ENCODE peak calls at places on chromosome 3, in four cellular contexts. Y is transverse colon; O is stimulated activated CD8-positive, alpha-beta memory T cell treated with anti-CD3 and anti-CD28 coated beads, Interleukin-15, amount 100 ng/mL, for 4 hours; J is NCI-H1436. M is an unnamed sample.

GRCh38 chr3:13217736-13218540 is 144.7 kb upstream of the IQSEC1 start:
- DNase-seq in Y (no peak), O (no peak), J (no peak), M (no peak)

GRCh38 chr3:72520690-72521308 is 327.4 kb downstream of the SHQ1 start:
- DNase-seq in Y (no peak), O (no peak), J (no peak), M (no peak)

GRCh38 chr3:2839886-2840285 is 270.3 kb downstream of the IL5RA start:
- DNase-seq in Y (no peak), O (no peak), J (no peak), M (no peak)

GRCh38 chr3:120858501-120858900 is 49.5 kb upstream of the STXBP5L start:
- DNase-seq in Y (no peak), O (no peak), J (no peak), M (no peak)

GRCh38 chr3:12954891-12955650 is 113.7 kb upstream of the RPL32 start:
- DNase-seq in Y (peak), O (no peak), J (peak), M (no peak)

GRCh38 chr3:8854656-8855055 is 85.2 kb upstream of the OXTR start:
- DNase-seq in Y (no peak), O (no peak), J (no peak), M (no peak)

GRCh38 chr3:113193298-113193697 is 18.1 kb upstream of the BOC start:
- DNase-seq in Y (no peak), O (no peak), J (no peak), M (no peak)

GRCh38 chr3:25863560-25863959 is 73.7 kb downstream of the OXSM start:
- DNase-seq in Y (no peak), O (no peak), J (no peak), M (no peak)

GRCh38 chr3:121722346-121722745 is 27.2 kb downstream of the GOLGB1 start:
- DNase-seq in Y (no peak), O (no peak), J (no peak), M (no peak)

GRCh38 chr3:13135811-13136321 is 62.6 kb upstream of the IQSEC1 start:
- DNase-seq in Y (no peak), O (no peak), J (no peak), M (no peak)

GRCh38 chr3:134640872-134641470 is 9.9 kb downstream of the KY start:
- DNase-seq in Y (no peak), O (no peak), J (peak), M (no peak)

GRCh38 chr3:148433665-148434064 is 264.0 kb upstream of the AGTR1 start:
- DNase-seq in Y (no peak), O (no peak), J (no peak), M (no peak)

GRCh38 chr3:55198554-55198953 is 270.7 kb upstream of the LRTM1 start:
- DNase-seq in Y (no peak), O (no peak), J (no peak), M (no peak)

GRCh38 chr3:194007598-194008337 is 128.2 kb upstream of the HES1 start:
- DNase-seq in Y (no peak), O (no peak), J (peak), M (no peak)

GRCh38 chr3:12978682-12979081 is 94.5 kb downstream of the IQSEC1 start:
- DNase-seq in Y (no peak), O (no peak), J (no peak), M (no peak)

GRCh38 chr3:177141471-177141870 is 55.8 kb downstream of the TBL1XR1 start:
- DNase-seq in Y (no peak), O (no peak), J (no peak), M (no peak)

GRCh38 chr3:45599984-45600650 is 5.6 kb downstream of the LIMD1 start:
- DNase-seq in Y (peak), O (no peak), J (no peak), M (no peak)

GRCh38 chr3:53236112-53236841 is 19.5 kb downstream of the TKT start:
- DNase-seq in Y (peak), O (no peak), J (no peak), M (no peak)

GRCh38 chr3:49359623-49360022 is 1.5 kb upstream of the GPX1 start:
- DNase-seq in Y (no peak), O (no peak), J (no peak), M (no peak)

GRCh38 chr3:141104151-141104741 is 53.1 kb downstream of the SPSB4 start:
- DNase-seq in Y (no peak), O (no peak), J (no peak), M (peak)

GRCh38 chr3:185361920-185362319 is 1.0 kb upstream of the MAP3K13 start:
- DNase-seq in Y (no peak), O (no peak), J (no peak), M (no peak)

GRCh38 chr3:2024037-2024436 is 74.6 kb upstream of the CNTN4 start:
- DNase-seq in Y (no peak), O (no peak), J (no peak), M (no peak)

GRCh38 chr3:30319713-30320112 is 286.7 kb upstream of the TGFBR2 start:
- DNase-seq in Y (peak), O (no peak), J (no peak), M (no peak)

GRCh38 chr3:170421147-170421641 is 2.5 kb downstream of the CLDN11 start:
- DNase-seq in Y (no peak), O (no peak), J (no peak), M (no peak)

GRCh38 chr3:32399030-32399620 is 7.5 kb downstream of the CMTM7 start:
- DNase-seq in Y (no peak), O (no peak), J (no peak), M (no peak)

GRCh38 chr3:150605998-150606641 is 3.0 kb downstream of the SELENOT start:
- DNase-seq in Y (no peak), O (no peak), J (no peak), M (no peak)

GRCh38 chr3:105504440-105504951 is 137.8 kb downstream of the ALCAM start:
- DNase-seq in Y (no peak), O (no peak), J (no peak), M (no peak)